ENCODE peak calls at places on chromosomes 3 and 15, in four cellular contexts. Q is SK-N-SH, V is GM12878, J is K562. L is an unnamed sample.

GRCh38 chr15:31328425-31328998 is 1.9 kb downstream of the KLF13 start:
- DNase-seq in Q (peak), V (no peak), J (no peak), L (peak)

GRCh38 chr15:75739791-75740190 is 27.1 kb upstream of the CSPG4 start:
- DNase-seq in V (no peak), Q (no peak), J (no peak), L (no peak)

GRCh38 chr3:164723396-164723795 is 354.9 kb downstream of the SI start:
- DNase-seq in Q (no peak), V (no peak), J (no peak), L (no peak)

GRCh38 chr15:63296195-63296594 is 18.8 kb downstream of the APH1B start:
- DNase-seq in V (no peak), J (no peak), Q (no peak), L (no peak)

GRCh38 chr15:85430406-85431204 is 50.2 kb downstream of the AKAP13 start:
- DNase-seq in V (peak), J (no peak), Q (peak), L (no peak)

GRCh38 chr15:101187820-101188516 is 63.9 kb downstream of the CHSY1 start:
- DNase-seq in Q (no peak), J (no peak), V (peak), L (no peak)

GRCh38 chr3:142958707-142959106 is 4.8 kb downstream of the PAQR9 start:
- DNase-seq in Q (no peak), V (no peak), J (peak), L (no peak)

GRCh38 chr15:63038926-63039673 is 3.4 kb upstream of the TPM1 start:
- DNase-seq in Q (no peak), V (no peak), J (no peak), L (no peak)

GRCh38 chr3:58071480-58071971 is 63.3 kb downstream of the FLNB start:
- DNase-seq in J (no peak), Q (no peak), V (no peak), L (no peak)

GRCh38 chr15:92780816-92781215 is 119.3 kb upstream of the CHD2 start:
- DNase-seq in Q (peak), J (no peak), V (no peak), L (no peak)

GRCh38 chr3:65810277-65810676 is 228.4 kb downstream of the MAGI1 start:
- DNase-seq in V (no peak), Q (no peak), J (no peak), L (no peak)

GRCh38 chr3:177729939-177730700 is 532.8 kb upstream of the TBL1XR1 start:
- DNase-seq in Q (peak), V (no peak), J (no peak), L (no peak)

GRCh38 chr3:42711491-42712343 is 9.1 kb upstream of the HHATL start:
- DNase-seq in J (no peak), Q (peak), V (no peak), L (peak)

GRCh38 chr15:57861805-57862586 is 155.5 kb downstream of the POLR2M start:
- DNase-seq in V (no peak), J (peak), Q (no peak), L (no peak)

GRCh38 chr3:56969851-56970250 is 90.6 kb upstream of the SPATA12 start:
- DNase-seq in J (no peak), V (no peak), Q (no peak), L (no peak)

GRCh38 chr3:107222927-107223326 is 154.3 kb upstream of the CCDC54 start:
- DNase-seq in V (no peak), Q (no peak), J (no peak), L (no peak)

GRCh38 chr3:50275996-50276761 is 2.7 kb upstream of the LSMEM2 start:
- DNase-seq in J (no peak), V (no peak), Q (no peak), L (peak)

GRCh38 chr15:28957606-28958498 is 72.1 kb downstream of the APBA2 start:
- DNase-seq in Q (no peak), V (no peak), J (peak), L (no peak)

GRCh38 chr15:34783986-34784385 is 11.4 kb downstream of the ACTC1 start:
- DNase-seq in V (no peak), J (no peak), Q (no peak), L (no peak)

GRCh38 chr3:185420762-185421161 is 57.8 kb downstream of the MAP3K13 start:
- DNase-seq in Q (no peak), V (peak), J (no peak), L (no peak)

GRCh38 chr3:150727653-150728502 is 24.2 kb upstream of the ERICH6 start:
- DNase-seq in V (no peak), J (peak), Q (no peak), L (no peak)

GRCh38 chr15:35705885-35706590 is 160.1 kb upstream of the DPH6 start:
- DNase-seq in J (peak), V (no peak), Q (no peak), L (no peak)

GRCh38 chr3:4228295-4228694 is 74.9 kb upstream of the SETMAR start:
- DNase-seq in Q (no peak), J (no peak), V (no peak), L (no peak)

GRCh38 chr3:139521144-139521543 is 18.4 kb downstream of the RBP1 start:
- DNase-seq in V (no peak), J (no peak), Q (no peak), L (no peak)

GRCh38 chr15:40340038-40340739 is 550 bp downstream of the CCDC9B start:
- DNase-seq in V (no peak), Q (peak), J (no peak), L (no peak)

GRCh38 chr3:8778475-8778874 is 9.1 kb upstream of the OXTR start:
- DNase-seq in Q (no peak), J (no peak), V (no peak), L (no peak)

GRCh38 chr3:14256561-14257342 is 78.1 kb downstream of the LSM3 start:
- DNase-seq in Q (no peak), J (peak), V (no peak), L (peak)

GRCh38 chr3:86239956-86240355 is 751.0 kb downstream of the VGLL3 start:
- DNase-seq in J (no peak), V (no peak), Q (no peak), L (no peak)

GRCh38 chr3:178434206-178434805 is 101.9 kb upstream of the KCNMB2 start:
- DNase-seq in V (no peak), Q (peak), J (no peak), L (no peak)

GRCh38 chr15:80309769-80310384 is 57.9 kb upstream of the CTXND1 start:
- DNase-seq in J (peak), Q (peak), V (no peak), L (peak)
- TF ChIP-seq USF1 in J (no peak), Q (no peak), V (no peak), L (no peak)

GRCh38 chr3:64392001-64392400 is 166.7 kb upstream of the PRICKLE2 start:
- DNase-seq in V (no peak), Q (no peak), J (no peak), L (no peak)
- TF ChIP-seq USF1 in V (no peak), Q (no peak), J (no peak), L (no peak)

GRCh38 chr15:33310481-33311311 is at the start of gene RYR3:
- DNase-seq in J (no peak), Q (peak), V (no peak), L (peak)
- TF ChIP-seq USF1 in J (no peak), Q (no peak), V (no peak), L (no peak)

DNA sequence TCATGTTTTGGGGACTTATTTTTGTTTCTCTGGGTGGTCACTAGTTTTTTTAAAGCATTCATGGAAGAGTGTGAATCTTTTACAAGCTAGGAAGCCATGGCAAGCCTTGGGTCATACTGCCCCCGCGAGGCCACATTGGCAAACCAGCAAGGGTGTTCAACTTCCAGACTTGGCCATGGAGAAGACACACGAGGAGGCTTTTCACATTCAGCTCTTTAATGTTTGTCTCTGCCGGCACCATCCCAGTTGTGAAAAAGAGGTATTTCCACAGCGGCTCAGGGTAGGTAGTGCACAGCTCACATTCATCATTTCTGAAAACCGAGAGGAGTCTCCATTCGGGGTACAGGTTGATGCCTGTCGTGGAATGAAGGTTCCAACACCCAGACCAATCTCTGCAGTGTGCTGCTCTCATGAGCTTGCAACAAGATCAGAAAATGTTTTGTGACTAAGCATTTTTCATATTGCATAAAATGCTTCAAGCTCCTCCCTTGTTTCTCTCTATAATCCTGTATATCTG is 7.7 kb downstream of the CCR5 start:
- DNase-seq in Q (peak), J (peak), V (no peak), L (peak)
- TF ChIP-seq USF1 in Q (no peak), J (no peak), V (no peak), L (no peak)

GRCh38 chr3:62604301-62604700 is 231.0 kb upstream of the FEZF2 start:
- DNase-seq in Q (no peak), V (no peak), J (no peak), L (no peak)

GRCh38 chr3:62602987-62603386 is 229.6 kb upstream of the FEZF2 start:
- DNase-seq in Q (no peak), V (no peak), J (no peak), L (no peak)

GRCh38 chr3:62600033-62600432 is 226.7 kb upstream of the FEZF2 start:
- DNase-seq in Q (no peak), J (no peak), V (no peak), L (no peak)

GRCh38 chr3:62604746-62605351 is 231.5 kb upstream of the FEZF2 start:
- DNase-seq in J (no peak), Q (no peak), V (no peak), L (no peak)

DNA sequence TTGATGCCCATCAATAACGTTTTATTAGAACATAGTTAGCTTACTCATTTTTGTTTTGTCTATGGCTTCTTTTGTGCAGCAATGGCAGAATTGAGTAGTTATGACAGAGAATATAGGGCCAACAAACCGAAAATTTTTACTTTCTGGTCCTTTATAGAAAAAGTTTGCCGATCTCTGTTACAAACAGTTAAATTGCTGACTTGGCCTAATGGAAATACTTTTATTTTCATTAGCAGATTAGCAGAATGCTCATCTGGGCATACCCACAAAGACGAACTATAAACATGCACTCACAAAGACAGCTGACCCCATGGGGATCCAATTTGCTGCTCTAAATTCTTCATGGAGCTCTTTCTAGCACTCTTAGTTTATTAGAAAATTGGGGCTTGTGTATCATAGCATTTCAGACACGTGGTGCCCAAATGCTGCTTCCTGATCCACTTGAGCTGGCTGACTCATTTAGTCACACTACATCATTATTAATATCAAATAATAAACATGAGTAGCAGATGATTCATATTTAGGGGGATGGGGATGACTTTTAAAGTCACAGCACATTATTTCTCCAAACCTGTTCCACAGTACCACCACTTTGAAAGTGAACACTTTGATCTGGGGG is 228.0 kb upstream of the FEZF2 start:
- DNase-seq in V (no peak), Q (no peak), J (no peak), L (no peak)
- TF ChIP-seq USF1 in V (no peak), Q (peak), J (no peak), L (no peak)

DNA sequence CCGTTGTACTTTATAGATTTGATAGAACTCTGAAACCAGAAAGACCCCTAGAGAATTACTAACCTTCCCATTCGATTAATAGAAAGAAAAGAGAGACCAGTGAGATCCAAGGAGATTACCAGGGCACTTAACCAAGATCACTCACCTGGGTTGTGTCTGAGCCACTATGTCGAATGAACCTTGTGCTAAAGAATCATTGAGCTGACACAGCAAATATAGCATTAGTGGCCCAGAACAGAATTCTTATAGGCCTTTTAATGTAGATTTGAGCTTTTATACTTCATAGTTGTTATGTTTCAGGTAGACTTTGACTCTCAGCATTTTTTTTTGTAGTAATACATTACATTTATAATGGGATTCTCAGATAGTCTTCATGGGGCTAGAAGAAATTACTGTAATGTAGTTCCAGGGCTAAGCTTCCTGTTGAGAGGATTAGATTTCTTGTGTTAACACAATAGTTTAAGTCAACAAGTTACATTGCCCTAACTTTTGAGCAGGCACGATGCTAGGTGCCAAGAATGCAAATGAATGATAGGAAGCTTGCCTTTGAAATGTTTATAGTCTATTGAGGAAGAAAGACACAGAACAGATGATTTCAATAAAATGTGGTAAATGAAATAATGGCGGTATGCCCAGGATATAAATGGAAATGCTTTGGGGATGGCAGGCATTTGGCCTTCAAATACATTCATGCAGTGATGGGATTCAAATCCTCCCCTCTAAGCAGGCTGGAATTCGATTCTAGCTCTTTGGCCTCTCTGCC is 24.4 kb upstream of the ABHD10 start:
- DNase-seq in J (no peak), Q (no peak), V (no peak), L (no peak)
- TF ChIP-seq USF1 in J (no peak), Q (no peak), V (no peak), L (no peak)

GRCh38 chr3:52522651-52523251 is 10.9 kb downstream of the NT5DC2 start:
- DNase-seq in J (no peak), V (no peak), Q (no peak), L (no peak)

GRCh38 chr3:52520141-52520667 is 13.5 kb downstream of the NT5DC2 start:
- DNase-seq in V (no peak), J (no peak), Q (no peak), L (no peak)

GRCh38 chr3:52520716-52521487 is 12.8 kb downstream of the NT5DC2 start:
- DNase-seq in J (no peak), V (no peak), Q (no peak), L (no peak)

GRCh38 chr3:52521881-52522650 is 11.6 kb downstream of the NT5DC2 start:
- DNase-seq in V (no peak), Q (no peak), J (no peak), L (no peak)

GRCh38 chr3:52521488-52521824 is 12.2 kb downstream of the NT5DC2 start:
- DNase-seq in J (no peak), Q (no peak), V (no peak), L (no peak)
- TF ChIP-seq USF1 in J (no peak), Q (no peak), V (no peak), L (no peak)

DNA sequence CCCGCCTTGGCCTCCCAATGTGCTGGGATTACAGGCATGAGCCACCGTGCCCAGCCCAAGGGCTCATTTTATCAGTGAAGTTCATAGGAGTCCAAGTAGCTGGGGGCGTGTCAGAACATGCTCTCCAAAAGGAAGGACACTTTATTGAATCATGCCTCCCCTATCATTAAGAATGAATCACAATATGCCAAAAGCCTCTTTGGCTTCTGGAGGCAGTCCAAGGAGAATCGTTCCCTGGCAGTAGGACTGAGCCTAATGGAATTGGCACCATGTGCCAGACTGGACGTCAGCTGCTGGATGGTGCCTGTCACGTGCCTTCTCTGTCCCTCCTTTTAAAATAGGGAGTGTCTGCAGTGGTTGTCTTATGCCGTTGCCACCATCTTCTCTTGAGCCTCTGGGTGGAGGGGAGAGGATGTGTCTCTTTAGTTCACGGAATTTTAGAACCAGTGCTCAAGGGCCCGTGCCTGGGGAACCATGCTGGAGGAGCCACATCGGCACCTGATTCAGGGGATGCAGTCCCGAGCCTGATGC is 234.7 kb upstream of the LYSMD4 start:
- DNase-seq in J (no peak), V (no peak), Q (no peak), L (no peak)
- TF ChIP-seq USF1 in J (no peak), V (no peak), Q (no peak), L (no peak)

GRCh38 chr15:65184305-65184943 is 718 bp downstream of the CLPX start:
- DNase-seq in V (no peak), J (peak), Q (peak), L (peak)

GRCh38 chr15:65184944-65185717 is at the start of gene CLPX:
- DNase-seq in J (peak), Q (peak), V (peak), L (peak)

GRCh38 chr15:65192016-65192415 is 6.9 kb upstream of the CLPX start:
- DNase-seq in V (no peak), J (peak), Q (no peak), L (no peak)

GRCh38 chr15:65183847-65184159 is 1.3 kb downstream of the CLPX start:
- DNase-seq in J (no peak), V (no peak), Q (no peak), L (no peak)

DNA sequence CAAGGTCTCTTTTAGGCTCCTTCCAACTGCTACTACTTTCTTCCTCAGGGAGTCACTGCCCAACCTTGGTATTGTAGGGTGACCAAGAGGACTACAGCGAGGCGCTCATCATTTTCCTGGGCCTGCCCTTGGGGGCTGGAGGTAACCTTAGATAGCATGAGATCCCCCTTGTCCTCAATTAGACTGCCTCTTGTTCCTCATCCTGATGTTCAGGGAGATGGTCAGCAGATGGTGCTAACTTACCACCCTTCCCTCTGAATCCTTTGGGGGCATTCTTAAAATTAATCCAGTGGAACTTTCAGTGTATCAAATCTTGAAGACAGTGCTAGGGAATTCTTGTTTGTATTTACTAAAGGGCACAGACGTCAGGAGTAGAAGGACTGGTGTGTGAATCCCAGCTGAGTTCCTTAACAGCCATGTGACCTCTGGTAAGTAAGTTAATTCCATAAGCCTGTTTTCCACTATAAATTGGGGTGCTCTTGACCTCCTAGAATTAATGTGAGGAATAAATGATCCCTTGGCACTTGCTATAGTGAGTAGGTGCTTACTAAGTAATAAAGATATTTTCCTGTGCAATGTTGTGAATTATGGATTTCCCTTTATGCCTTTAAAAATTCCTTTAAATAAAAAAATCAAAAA is 4.1 kb upstream of the CLPX start:
- DNase-seq in V (no peak), Q (peak), J (peak), L (peak)
- TF ChIP-seq USF1 in V (no peak), Q (no peak), J (no peak), L (no peak)

GRCh38 chr3:171712168-171712938 is 97.9 kb downstream of the PLD1 start:
- DNase-seq in Q (no peak), J (no peak), V (no peak), L (no peak)
- TF ChIP-seq USF1 in Q (peak), J (no peak), V (no peak), L (no peak)

L was measured in WTC11.